ENCODE peak calls at places on chromosomes 4 and X, in five cellular contexts. I is mesothelial cell of epicardium; Z is NCI-H1092; N is lower lobe of right lung; S is activated CD4-positive, alpha-beta T cell treated with anti-CD3 and anti-CD28 coated beads for 24 hours. B is an unnamed sample.

GRCh38 chr4:37882665-37883296 is 8.1 kb upstream of the TBC1D1 start:
- DNase-seq in S (no peak), Z (no peak), N (no peak), I (no peak), B (no peak)

GRCh38 chr4:25842229-25842840 is 20.5 kb downstream of the SEL1L3 start:
- DNase-seq in S (no peak), I (no peak), Z (no peak), N (no peak), B (no peak)

GRCh38 chr4:146302833-146303232 is 88.5 kb downstream of the REELD1 start:
- DNase-seq in Z (no peak), S (no peak), I (no peak), N (no peak), B (no peak)

GRCh38 chr4:36218121-36218520 is 26.2 kb downstream of the ARAP2 start:
- DNase-seq in I (no peak), Z (no peak), S (no peak), N (no peak), B (no peak)

GRCh38 chr4:125780159-125780558 is 465.4 kb downstream of the FAT4 start:
- DNase-seq in Z (no peak), N (no peak), I (no peak), S (no peak), B (peak)

GRCh38 chr4:74365761-74366160 is 816 bp downstream of the EREG start:
- DNase-seq in N (no peak), I (peak), Z (peak), S (no peak), B (no peak)

GRCh38 chrX:11239230-11239629 is 54.0 kb upstream of the AMELX start:
- DNase-seq in I (no peak), Z (no peak), S (no peak), N (no peak), B (peak)

GRCh38 chr4:86033171-86033570 is 326.7 kb downstream of the MAPK10 start:
- DNase-seq in I (no peak), N (peak), S (no peak), Z (peak), B (no peak)

GRCh38 chrX:132631579-132632232 is 142.9 kb upstream of the MBNL3 start:
- DNase-seq in N (no peak), S (no peak), Z (no peak), I (no peak), B (no peak)

GRCh38 chrX:101357166-101357795 is 8.7 kb upstream of the TIMM8A start:
- DNase-seq in Z (no peak), N (no peak), S (no peak), I (no peak), B (no peak)

GRCh38 chr4:105392858-105393257 is 81.0 kb downstream of the PPA2 start:
- DNase-seq in Z (no peak), N (no peak), I (no peak), S (no peak), B (no peak)

GRCh38 chr4:33060873-33061542 is 2340.8 kb downstream of the PCDH7 start:
- DNase-seq in Z (peak), N (no peak), I (peak), S (no peak), B (no peak)

GRCh38 chrX:404656-405055 is 17.9 kb upstream of the PPP2R3B start:
- DNase-seq in Z (no peak), N (no peak), S (no peak), I (no peak), B (no peak)

GRCh38 chr4:71201817-71202576 is 136.8 kb upstream of the SLC4A4 start:
- DNase-seq in S (no peak), I (no peak), Z (no peak), N (no peak), B (no peak)